ENCODE peak calls at places on chromosomes 6 and 20, in nine cellular contexts. U is AG09309, M is psoas muscle, Y is fibroblast of mammary gland, T is brain microvascular endothelial cell, B is cardiac muscle cell, S is thoracic aorta, P is IMR-90, G is ovary. O is an unnamed sample.

GRCh38 chr20:32575227-32575581 is 9.9 kb downstream of the NOL4L start:
- DNase-seq in P (no peak), U (no peak), M (no peak), T (no peak), B (no peak), G (no peak), S (no peak), Y (no peak), O (no peak)

GRCh38 chr6:8065519-8065911 is 1.3 kb upstream of the BLOC1S5 start:
- DNase-seq in P (peak; percentile 49), G (no peak), S (no peak), Y (no peak), B (no peak), U (no peak), M (no peak), T (no peak), O (no peak)

GRCh38 chr6:15531973-15532372 is 130.9 kb downstream of the DTNBP1 start:
- DNase-seq in G (no peak), U (no peak), T (no peak), B (no peak), Y (no peak), S (no peak), M (no peak), P (no peak), O (no peak)

GRCh38 chr6:90319044-90319443 is 22.4 kb upstream of the BACH2 start:
- DNase-seq in M (no peak), Y (peak; percentile 68), P (peak; percentile 79), S (no peak), B (no peak), G (no peak), U (no peak), T (no peak), O (peak; percentile 18)

GRCh38 chr6:23173231-23173630 is 603.9 kb downstream of the HDGFL1 start:
- DNase-seq in T (no peak), Y (no peak), S (no peak), U (no peak), G (no peak), M (no peak), B (no peak), P (peak; percentile 40), O (no peak)

GRCh38 chr20:8509809-8510208 is 377.7 kb downstream of the PLCB1 start:
- DNase-seq in G (no peak), M (no peak), Y (peak; percentile 20), P (no peak), U (no peak), B (no peak), T (no peak), S (no peak), O (no peak)

GRCh38 chr6:10419749-10420545 is 5.1 kb upstream of the TFAP2A start:
- DNase-seq in M (no peak), P (no peak), B (no peak), G (no peak), U (no peak), S (no peak), T (no peak), Y (no peak), O (no peak)

GRCh38 chr6:20403766-20404640 is 2.3 kb downstream of the E2F3 start:
- DNase-seq in P (peak; percentile 58), Y (peak; percentile 66), M (peak; percentile 21), U (no peak), B (peak; percentile 65), G (no peak), T (peak; percentile 49), S (no peak), O (peak; percentile 63)

GRCh38 chr6:16769131-16769985 is 8.1 kb upstream of the ATXN1 start:
- DNase-seq in M (peak; percentile 14), P (peak; percentile 61), S (peak; percentile 65), U (peak; percentile 48), T (peak; percentile 96), B (peak; percentile 9), Y (peak; percentile 85), G (no peak), O (peak; percentile 91)

GRCh38 chr6:24060982-24061754 is 64.8 kb upstream of the NRSN1 start:
- DNase-seq in T (no peak), U (no peak), G (no peak), P (no peak), S (no peak), B (no peak), Y (no peak), M (no peak), O (no peak)

GRCh38 chr6:117531758-117532276 is 49.3 kb downstream of the DCBLD1 start:
- DNase-seq in P (peak; percentile 36), U (no peak), M (no peak), Y (peak; percentile 59), T (no peak), G (no peak), B (no peak), S (no peak), O (no peak)

GRCh38 chr6:4611441-4612129 is 164.6 kb upstream of the CDYL start:
- DNase-seq in Y (peak; percentile 58), U (no peak), S (no peak), G (no peak), M (no peak), P (no peak), T (no peak), B (no peak), O (no peak)

GRCh38 chr20:51121901-51122412 is 99.0 kb upstream of the KCNG1 start:
- DNase-seq in B (no peak), S (no peak), Y (peak; percentile 47), G (no peak), M (no peak), P (peak; percentile 52), T (peak; percentile 49), U (no peak), O (peak; percentile 59)

GRCh38 chr6:34510299-34510698 is 44.4 kb downstream of the PACSIN1 start:
- DNase-seq in S (no peak), M (no peak), G (no peak), P (no peak), B (no peak), U (no peak), Y (no peak), T (no peak), O (no peak)

GRCh38 chr6:9745966-9746365 is 668.9 kb downstream of the TFAP2A start:
- DNase-seq in Y (no peak), S (no peak), P (peak; percentile 11), B (no peak), M (no peak), U (peak; percentile 4), G (no peak), T (no peak), O (no peak)

DNA sequence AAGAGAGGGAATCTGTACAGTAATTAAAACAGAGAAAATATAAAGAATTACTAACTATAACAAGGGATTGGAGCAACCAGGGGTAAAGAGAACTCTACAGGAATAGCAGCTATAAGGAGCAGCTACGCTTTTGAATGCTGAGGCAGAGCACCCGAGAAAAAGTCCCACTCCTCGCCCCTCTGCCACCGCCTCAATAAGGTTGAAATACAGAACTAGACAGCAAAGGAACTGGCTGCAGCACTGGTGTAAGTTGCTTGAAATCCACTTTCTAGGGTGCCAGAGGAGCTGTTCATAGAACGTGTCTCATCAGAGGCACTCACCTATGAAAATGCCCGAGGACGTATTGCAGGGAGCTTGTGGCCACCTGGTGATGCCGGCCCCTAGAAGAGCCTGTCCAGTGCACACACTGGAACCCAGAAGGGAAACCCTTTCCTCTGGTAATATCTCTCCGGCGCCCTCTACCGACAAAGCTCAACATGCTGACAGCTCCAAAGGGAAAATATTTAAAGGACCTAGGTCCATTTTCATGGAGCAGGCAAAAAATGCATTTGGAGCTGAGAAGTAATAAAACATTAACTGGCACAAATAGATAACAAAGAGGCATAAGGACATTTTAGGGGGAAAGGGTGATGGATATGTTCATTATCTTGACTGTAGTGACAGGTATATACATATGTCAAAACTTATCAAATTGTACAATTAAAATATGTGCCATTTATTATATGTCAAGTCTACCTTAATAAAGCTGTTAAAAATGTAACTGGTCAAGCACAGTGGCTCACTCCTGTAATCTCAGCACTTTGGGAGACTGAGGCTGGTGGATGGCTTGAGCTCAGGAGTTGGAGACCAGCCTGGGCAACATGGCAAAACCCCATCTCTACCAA is 137.4 kb upstream of the HDAC2 start:
- DNase-seq in P (peak; percentile 68), U (peak; percentile 31), Y (peak; percentile 65), T (peak; percentile 78), G (peak; percentile 45), B (peak; percentile 81), S (no peak), M (peak; percentile 57), O (peak; percentile 70)
- TF ChIP-seq CTCF in P (peak; percentile 86), U (peak; percentile 85), Y (peak; percentile 83), T (peak; percentile 91), G (no peak), B (peak; percentile 82), S (peak; percentile 39), M (peak; percentile 42), O (peak; percentile 88)

DNA sequence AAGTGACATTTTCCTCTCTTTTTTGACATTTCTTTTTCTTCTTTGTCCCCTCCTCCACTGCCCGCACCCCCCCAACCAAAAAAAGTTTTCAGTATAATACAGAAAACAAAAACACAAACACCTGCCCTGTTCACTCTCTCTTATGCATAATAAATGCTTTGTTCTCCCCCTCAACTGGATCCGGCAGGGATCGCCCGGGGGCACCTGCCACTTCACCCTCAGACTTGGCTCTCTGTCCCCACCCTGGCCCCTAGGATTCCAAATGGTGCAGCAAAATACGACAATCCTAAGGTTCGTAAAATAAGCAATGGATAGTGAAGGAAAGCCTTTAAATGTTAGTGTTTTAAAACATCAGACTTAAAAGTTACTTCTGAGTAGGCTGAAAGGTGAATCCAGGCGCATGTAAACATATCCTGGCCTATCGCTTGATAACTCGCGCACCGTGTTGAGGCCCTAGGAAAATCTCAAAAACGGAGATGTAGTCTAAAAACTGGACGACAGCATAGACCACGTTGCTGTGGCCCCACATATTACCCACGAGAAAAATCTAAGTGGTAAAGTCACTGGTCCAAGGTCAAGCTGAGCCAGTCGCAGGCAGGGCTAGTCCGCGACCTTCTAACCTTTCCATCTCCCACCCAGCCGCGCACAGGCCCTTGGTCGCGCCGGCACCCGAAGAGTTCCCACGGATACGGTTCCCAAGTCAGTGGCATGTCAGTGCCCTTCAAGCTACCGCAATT is 130.8 kb downstream of the OGFRL1 start:
- DNase-seq in U (no peak), T (no peak), B (peak; percentile 34), S (no peak), P (peak; percentile 19), Y (peak; percentile 17), M (peak; percentile 21), G (peak; percentile 33), O (no peak)
- H3K4me3 ChIP-seq in U (peak overlapping the region; percentile 87), T (peak overlapping the region; percentile 90), B (peak overlapping the region; percentile 80), S (peak overlapping the region; percentile 85), P (peak overlapping the region; percentile 63), Y (peak overlapping the region; percentile 70), M (peak overlapping the region; percentile 92), G (peak overlapping the region; percentile 56), O (peak overlapping the region; percentile 80)

GRCh38 chr20:11838076-11838636 is 79.5 kb upstream of the BTBD3 start:
- DNase-seq in M (no peak), B (no peak), Y (no peak), T (no peak), G (no peak), P (no peak), S (no peak), U (no peak), O (no peak)
- TF ChIP-seq CTCF in M (no peak), B (no peak), Y (no peak), T (no peak), G (no peak), P (no peak), S (no peak), U (no peak), O (no peak)

GRCh38 chr6:130713144-130713543 is 114.1 kb upstream of the SMLR1 start:
- DNase-seq in M (no peak), S (no peak), B (no peak), U (no peak), Y (no peak), P (no peak), G (no peak), T (no peak), O (no peak)
- H3K4me3 ChIP-seq in M (no peak overlapping the region), S (no peak overlapping the region), B (no peak overlapping the region), U (no peak overlapping the region), Y (no peak overlapping the region), P (no peak overlapping the region), G (no peak overlapping the region), T (no peak overlapping the region), O (no peak overlapping the region)

GRCh38 chr20:36885355-36885754 is 9.4 kb downstream of the TLDC2 start:
- DNase-seq in P (no peak), B (no peak), T (no peak), G (no peak), U (no peak), S (no peak), Y (peak; percentile 26), M (no peak), O (no peak)
- TF ChIP-seq CTCF in P (peak; percentile 6), B (peak; percentile 8), T (peak; percentile 7), G (no peak), U (no peak), S (no peak), Y (no peak), M (no peak), O (no peak)

O was measured in astrocyte of the spinal cord.